ENCODE peak calls at places on chromosomes 16 and 17, in four cellular contexts. One of them, this sample, is unnamed.
A peak's percentile ranks its signal among the peaks of the same experiment; 100 is the strongest.

GRCh38 chr16:4684763-4685162 is 8.6 kb upstream of the NUDT16L1 start:
- DNase-seq in stimulated activated CD4-positive, alpha-beta T cell treated with anti-CD3 and anti-CD28 coated beads, TNF-alpha, amount 100 ng/mL, for 48 hours: no peak
- DNase-seq in GM13977: no peak
- DNase-seq in NCI-H1092: no peak
- DNase-seq in this sample: no peak

GRCh38 chr16:54055864-54056263 is 230.7 kb downstream of the IRX3 start:
- DNase-seq in NCI-H1092: no peak
- DNase-seq in GM13977: no peak
- DNase-seq in stimulated activated CD4-positive, alpha-beta T cell treated with anti-CD3 and anti-CD28 coated beads, TNF-alpha, amount 100 ng/mL, for 48 hours: no peak
- DNase-seq in this sample: no peak

GRCh38 chr17:80992948-80993624 is 1.4 kb downstream of the CHMP6 start:
- DNase-seq in GM13977: peak; percentile 64
- DNase-seq in NCI-H1092: no peak
- DNase-seq in stimulated activated CD4-positive, alpha-beta T cell treated with anti-CD3 and anti-CD28 coated beads, TNF-alpha, amount 100 ng/mL, for 48 hours: no peak
- DNase-seq in this sample: peak; percentile 22

GRCh38 chr16:3576211-3576610 is 992 bp downstream of the NLRC3 start:
- DNase-seq in stimulated activated CD4-positive, alpha-beta T cell treated with anti-CD3 and anti-CD28 coated beads, TNF-alpha, amount 100 ng/mL, for 48 hours: no peak
- DNase-seq in GM13977: no peak
- DNase-seq in NCI-H1092: no peak
- DNase-seq in this sample: no peak

GRCh38 chr17:72407336-72408121 is 286.7 kb downstream of the SOX9 start:
- DNase-seq in GM13977: peak; percentile 58
- DNase-seq in NCI-H1092: peak; percentile 92
- DNase-seq in stimulated activated CD4-positive, alpha-beta T cell treated with anti-CD3 and anti-CD28 coated beads, TNF-alpha, amount 100 ng/mL, for 48 hours: no peak
- DNase-seq in this sample: peak; percentile 95

GRCh38 chr16:57899771-57900661 is 70.9 kb downstream of the CNGB1 start:
- DNase-seq in stimulated activated CD4-positive, alpha-beta T cell treated with anti-CD3 and anti-CD28 coated beads, TNF-alpha, amount 100 ng/mL, for 48 hours: peak; percentile 66
- DNase-seq in NCI-H1092: peak; percentile 51
- DNase-seq in GM13977: peak; percentile 79
- DNase-seq in this sample: peak; percentile 85

GRCh38 chr17:1480747-1481465 is 11.6 kb downstream of the MYO1C start:
- DNase-seq in NCI-H1092: no peak
- DNase-seq in stimulated activated CD4-positive, alpha-beta T cell treated with anti-CD3 and anti-CD28 coated beads, TNF-alpha, amount 100 ng/mL, for 48 hours: no peak
- DNase-seq in GM13977: no peak
- DNase-seq in this sample: no peak

GRCh38 chr16:88005148-88005547 is 53.9 kb downstream of the BANP start:
- DNase-seq in stimulated activated CD4-positive, alpha-beta T cell treated with anti-CD3 and anti-CD28 coated beads, TNF-alpha, amount 100 ng/mL, for 48 hours: no peak
- DNase-seq in NCI-H1092: no peak
- DNase-seq in GM13977: no peak
- DNase-seq in this sample: no peak

GRCh38 chr17:17127730-17128291 is 78.3 kb downstream of the PLD6 start:
- DNase-seq in stimulated activated CD4-positive, alpha-beta T cell treated with anti-CD3 and anti-CD28 coated beads, TNF-alpha, amount 100 ng/mL, for 48 hours: no peak
- DNase-seq in GM13977: no peak
- DNase-seq in NCI-H1092: no peak
- DNase-seq in this sample: no peak

GRCh38 chr16:84828322-84828721 is 8.5 kb downstream of the CRISPLD2 start:
- DNase-seq in GM13977: no peak
- DNase-seq in stimulated activated CD4-positive, alpha-beta T cell treated with anti-CD3 and anti-CD28 coated beads, TNF-alpha, amount 100 ng/mL, for 48 hours: no peak
- DNase-seq in NCI-H1092: no peak
- DNase-seq in this sample: no peak

GRCh38 chr17:29005936-29006438 is at the start of gene SEZ6:
- DNase-seq in NCI-H1092: peak; percentile 59
- DNase-seq in GM13977: peak; percentile 90
- DNase-seq in stimulated activated CD4-positive, alpha-beta T cell treated with anti-CD3 and anti-CD28 coated beads, TNF-alpha, amount 100 ng/mL, for 48 hours: peak; percentile 52
- DNase-seq in this sample: peak; percentile 85

GRCh38 chr16:31356566-31357323 is 1.8 kb downstream of the ITGAX start:
- DNase-seq in NCI-H1092: no peak
- DNase-seq in GM13977: no peak
- DNase-seq in stimulated activated CD4-positive, alpha-beta T cell treated with anti-CD3 and anti-CD28 coated beads, TNF-alpha, amount 100 ng/mL, for 48 hours: no peak
- DNase-seq in this sample: no peak

GRCh38 chr16:14405611-14406537 is 224.2 kb downstream of the PARN start:
- DNase-seq in stimulated activated CD4-positive, alpha-beta T cell treated with anti-CD3 and anti-CD28 coated beads, TNF-alpha, amount 100 ng/mL, for 48 hours: no peak
- DNase-seq in GM13977: peak; percentile 67
- DNase-seq in NCI-H1092: no peak
- DNase-seq in this sample: peak; percentile 35

GRCh38 chr17:10265100-10265810 is 66.8 kb upstream of the GAS7 start:
- DNase-seq in stimulated activated CD4-positive, alpha-beta T cell treated with anti-CD3 and anti-CD28 coated beads, TNF-alpha, amount 100 ng/mL, for 48 hours: no peak
- DNase-seq in GM13977: peak; percentile 23
- DNase-seq in NCI-H1092: no peak
- DNase-seq in this sample: peak; percentile 71

GRCh38 chr17:29347831-29348281 is 42.3 kb upstream of the TAOK1 start:
- DNase-seq in NCI-H1092: no peak
- DNase-seq in GM13977: no peak
- DNase-seq in stimulated activated CD4-positive, alpha-beta T cell treated with anti-CD3 and anti-CD28 coated beads, TNF-alpha, amount 100 ng/mL, for 48 hours: no peak
- DNase-seq in this sample: peak; percentile 74

GRCh38 chr16:18048858-18049257 is 287.7 kb downstream of the NPIPA8 start:
- DNase-seq in GM13977: no peak
- DNase-seq in NCI-H1092: no peak
- DNase-seq in stimulated activated CD4-positive, alpha-beta T cell treated with anti-CD3 and anti-CD28 coated beads, TNF-alpha, amount 100 ng/mL, for 48 hours: no peak
- DNase-seq in this sample: no peak

GRCh38 chr17:8954339-8954738 is 11.2 kb downstream of the PIK3R5 start:
- DNase-seq in stimulated activated CD4-positive, alpha-beta T cell treated with anti-CD3 and anti-CD28 coated beads, TNF-alpha, amount 100 ng/mL, for 48 hours: no peak
- DNase-seq in GM13977: no peak
- DNase-seq in NCI-H1092: no peak
- DNase-seq in this sample: no peak

GRCh38 chr16:76277099-76278030 is at the start of gene CNTNAP4:
- DNase-seq in NCI-H1092: no peak
- DNase-seq in stimulated activated CD4-positive, alpha-beta T cell treated with anti-CD3 and anti-CD28 coated beads, TNF-alpha, amount 100 ng/mL, for 48 hours: no peak
- DNase-seq in GM13977: no peak
- DNase-seq in this sample: peak; percentile 32